ENCODE peak calls at places on chromosomes 13 and 19, in six cellular contexts. E, N, Q, U, T and P are unnamed samples.

GRCh38 chr19:49887653-49888477 is 8.8 kb downstream of the IL4I1 start:
- DNase-seq in E (no peak), T (no peak), Q (no peak), N (no peak), U (no peak), P (no peak)

GRCh38 chr19:798415-799075 is 1.3 kb downstream of the PTBP1 start:
- DNase-seq in Q (peak; percentile 57), N (no peak), U (no peak), T (no peak), E (peak; percentile 51), P (no peak)

GRCh38 chr13:99314640-99315176 is 7.5 kb upstream of the GPR183 start:
- DNase-seq in N (no peak), T (peak; percentile 92), E (no peak), Q (peak; percentile 40), U (peak; percentile 28), P (peak; percentile 28)

GRCh38 chr19:36257512-36257876 is 42.6 kb downstream of the ZNF146 start:
- DNase-seq in N (peak; percentile 71), E (no peak), U (no peak), Q (peak; percentile 26), T (no peak), P (no peak)

GRCh38 chr19:22603518-22604440 is 30.3 kb upstream of the ZNF492 start:
- DNase-seq in T (no peak), E (no peak), U (no peak), N (no peak), Q (no peak), P (no peak)

GRCh38 chr13:27371932-27372331 is 52.5 kb upstream of the GTF3A start:
- DNase-seq in T (no peak), Q (no peak), N (no peak), U (no peak), E (no peak), P (no peak)

GRCh38 chr19:28560786-28561185 is 652.2 kb downstream of the UQCRFS1 start:
- DNase-seq in N (no peak), Q (no peak), U (no peak), E (no peak), T (no peak), P (no peak)

GRCh38 chr19:6161271-6161850 is 25.9 kb downstream of the ACSBG2 start:
- DNase-seq in N (no peak), Q (peak; percentile 14), T (peak; percentile 6), U (no peak), E (peak; percentile 68), P (no peak)

GRCh38 chr13:98540476-98540875 is 36.4 kb downstream of the STK24 start:
- DNase-seq in E (no peak), N (no peak), U (no peak), Q (peak; percentile 55), T (no peak), P (no peak)

GRCh38 chr13:94454906-94455305 is 24.6 kb downstream of the DCT start:
- DNase-seq in U (no peak), Q (no peak), N (no peak), E (no peak), T (peak; percentile 12), P (peak; percentile 1)

GRCh38 chr19:29277107-29277506 is 64.2 kb upstream of the UQCRFS1 start:
- DNase-seq in E (no peak), Q (no peak), T (peak; percentile 53), N (no peak), U (no peak), P (no peak)

GRCh38 chr19:29539131-29539530 is 13.3 kb downstream of the VSTM2B start:
- DNase-seq in N (no peak), E (no peak), T (no peak), U (no peak), Q (no peak), P (no peak)

GRCh38 chr13:113774177-113775107 is 15.4 kb downstream of the TMEM255B start:
- DNase-seq in T (peak; percentile 32), E (no peak), N (no peak), Q (peak; percentile 77), U (peak; percentile 22), P (peak; percentile 19)